ENCODE peak calls at places on chromosomes 2 and 18, in nine cellular contexts. F is neuronal stem cell, J is GM03348, G is amygdala, T is retina, K is midbrain, I is RKO, L is heart right ventricle, X is AG10803. E is an unnamed sample.

GRCh38 chr2:112095654-112096053 is 40.6 kb downstream of the TMEM87B start:
- DNase-seq in T (no peak), J (no peak), K (no peak), F (no peak), L (no peak), G (no peak), X (peak; percentile 50), I (no peak), E (no peak)

GRCh38 chr2:44155577-44156446 is 12.9 kb upstream of the PPM1B start:
- DNase-seq in G (no peak), I (peak; percentile 37), X (no peak), J (no peak), L (no peak), T (no peak), K (no peak), F (no peak), E (no peak)

GRCh38 chr2:203730866-203731265 is 24.4 kb downstream of the CD28 start:
- DNase-seq in G (no peak), I (no peak), T (no peak), J (no peak), X (no peak), K (no peak), F (no peak), L (no peak), E (no peak)

GRCh38 chr2:19901201-19901457 is 654 bp downstream of the TTC32 start:
- DNase-seq in F (no peak), I (no peak), X (no peak), K (peak; percentile 54), T (no peak), G (no peak), L (no peak), J (no peak), E (no peak)

GRCh38 chr2:139825726-139826125 is 1045.5 kb upstream of the NXPH2 start:
- DNase-seq in T (no peak), J (no peak), X (no peak), G (no peak), K (no peak), L (no peak), F (no peak), I (no peak), E (peak; percentile 18)

GRCh38 chr18:7002107-7002506 is 115.5 kb downstream of the LAMA1 start:
- DNase-seq in J (no peak), F (no peak), X (no peak), T (no peak), G (no peak), K (no peak), L (no peak), I (no peak), E (no peak)

GRCh38 chr2:216071452-216071851 is 10.2 kb downstream of the PECR start:
- DNase-seq in I (no peak), X (peak; percentile 31), J (no peak), K (no peak), L (no peak), G (no peak), F (no peak), T (no peak), E (no peak)

GRCh38 chr18:23963443-23964185 is 50.9 kb upstream of the TTC39C start:
- DNase-seq in X (no peak), K (no peak), T (no peak), G (no peak), I (no peak), J (no peak), L (no peak), F (no peak), E (peak; percentile 84)

GRCh38 chr2:226862623-226863022 is 26.8 kb downstream of the RHBDD1 start:
- DNase-seq in J (no peak), F (no peak), G (no peak), K (no peak), T (no peak), L (no peak), I (no peak), X (no peak), E (no peak)

GRCh38 chr2:140988597-140988996 is 1142.2 kb downstream of the LRP1B start:
- DNase-seq in T (no peak), K (no peak), L (no peak), X (no peak), J (no peak), I (no peak), G (no peak), F (no peak), E (no peak)

GRCh38 chr18:63848159-63848558 is 39.3 kb upstream of the SERPINB2 start:
- DNase-seq in J (peak; percentile 51), F (peak; percentile 43), G (no peak), K (peak; percentile 17), I (peak; percentile 70), T (peak; percentile 33), X (peak; percentile 75), L (no peak), E (peak; percentile 40)

GRCh38 chr2:30511122-30512083 is 64.4 kb downstream of the LCLAT1 start:
- DNase-seq in T (no peak), I (no peak), K (no peak), J (no peak), G (no peak), L (peak; percentile 25), F (no peak), X (peak; percentile 58), E (no peak)

GRCh38 chr18:51235011-51235789 is 37.7 kb upstream of the MEX3C start:
- DNase-seq in K (no peak), X (no peak), F (no peak), T (peak; percentile 29), L (no peak), J (no peak), I (peak; percentile 37), G (no peak), E (no peak)

GRCh38 chr2:188122983-188123382 is 168.7 kb upstream of the GULP1 start:
- DNase-seq in J (no peak), G (no peak), I (no peak), T (no peak), X (no peak), F (no peak), L (no peak), K (no peak), E (no peak)

GRCh38 chr2:157439792-157440186 is 4.1 kb downstream of the CYTIP start:
- DNase-seq in I (no peak), G (no peak), F (no peak), L (no peak), J (no peak), X (no peak), T (no peak), K (no peak), E (no peak)

GRCh38 chr18:74930616-74931015 is 278.3 kb downstream of the PTGR3 start:
- DNase-seq in I (no peak), G (no peak), F (no peak), K (no peak), T (no peak), J (no peak), X (no peak), L (no peak), E (no peak)

GRCh38 chr2:239865059-239865639 is 160.0 kb downstream of the NDUFA10 start:
- DNase-seq in X (no peak), I (no peak), G (no peak), T (no peak), L (no peak), F (no peak), J (no peak), K (no peak), E (no peak)

GRCh38 chr2:46459694-46460093 is 19.7 kb upstream of the TMEM247 start:
- DNase-seq in I (no peak), G (no peak), J (no peak), K (no peak), L (no peak), T (no peak), F (no peak), X (no peak), E (no peak)

GRCh38 chr2:46294185-46294836 is 2.9 kb upstream of the EPAS1 start:
- DNase-seq in X (peak; percentile 24), F (no peak), L (no peak), J (peak; percentile 48), T (peak; percentile 34), K (no peak), G (no peak), I (peak; percentile 45), E (peak; percentile 35)